ENCODE peak calls at places on chromosomes 7 and 10, in eight cellular contexts. G, P, J, L, I, T, E and U are unnamed samples. For H3K4me1, the result is how much of the 10 kb centered on the place peaks cover.

GRCh38 chr7:87564290-87564963 is 36.3 kb downstream of the ABCB1 start:
- DNase-seq in G (no peak), P (peak), J (no peak), L (no peak), I (no peak), T (peak), E (peak), U (no peak)

GRCh38 chr7:2710256-2710655 is 22.3 kb downstream of the AMZ1 start:
- DNase-seq in G (peak), P (no peak), J (no peak), L (no peak), I (no peak), T (no peak), E (no peak), U (no peak)

GRCh38 chr10:42637648-42638052 is 720 bp downstream of the ZNF33B start:
- DNase-seq in G (no peak), P (no peak), J (no peak), L (no peak), I (no peak), T (no peak), E (peak), U (no peak)

GRCh38 chr7:143295870-143296269 is 7.7 kb downstream of the CASP2 start:
- DNase-seq in G (no peak), P (no peak), J (no peak), L (no peak), I (no peak), T (no peak), E (no peak), U (no peak)

GRCh38 chr7:129376076-129376777 is 58.0 kb upstream of the STRIP2 start:
- DNase-seq in G (no peak), P (peak), J (no peak), L (no peak), I (no peak), T (peak), E (peak), U (no peak)

GRCh38 chr7:7221602-7222038 is 39.3 kb downstream of the C1GALT1 start:
- DNase-seq in G (no peak), P (peak), J (no peak), L (no peak), I (no peak), T (peak), E (no peak), U (no peak)

GRCh38 chr7:38448076-38448475 is 174.6 kb upstream of the TARP start:
- DNase-seq in G (no peak), P (no peak), J (no peak), L (no peak), I (no peak), T (no peak), E (no peak), U (no peak)

GRCh38 chr10:17067549-17068264 is 61.9 kb downstream of the CUBN start:
- DNase-seq in G (no peak), P (no peak), J (no peak), L (no peak), I (no peak), T (no peak), E (no peak), U (no peak)

GRCh38 chr10:3471927-3472704 is 299.5 kb upstream of the PITRM1 start:
- DNase-seq in G (no peak), P (peak), J (no peak), L (no peak), I (no peak), T (no peak), E (peak), U (no peak)

GRCh38 chr7:77242535-77242934 is 42.9 kb upstream of the FGL2 start:
- DNase-seq in G (no peak), P (no peak), J (no peak), L (no peak), I (no peak), T (no peak), E (no peak), U (no peak)

GRCh38 chr7:84675633-84676034 is 481.0 kb upstream of the SEMA3A start:
- DNase-seq in G (no peak), P (no peak), J (no peak), L (no peak), I (no peak), T (no peak), E (peak), U (no peak)

DNA sequence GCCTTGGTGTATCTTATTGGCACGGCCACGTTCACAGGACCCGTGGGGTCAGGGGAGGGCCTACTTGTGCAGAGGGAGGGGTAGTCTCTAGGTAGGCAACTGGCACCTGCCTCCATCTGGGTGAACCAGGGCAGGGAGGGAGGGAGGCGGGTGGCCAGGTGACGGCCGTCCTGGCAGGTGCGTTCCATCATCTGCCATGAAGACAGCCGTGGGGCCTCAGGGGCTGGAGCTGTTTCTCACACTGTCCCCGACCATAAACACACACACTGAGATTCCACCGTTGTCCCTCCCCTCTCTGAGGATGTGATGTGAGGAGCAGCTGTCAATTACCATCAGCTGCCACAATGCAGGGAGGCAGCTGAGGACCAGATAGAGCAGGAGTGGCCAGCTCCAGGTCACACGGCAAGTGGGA is 32.8 kb downstream of the ZMIZ1 start:
- DNase-seq in G (peak), P (no peak), J (no peak), L (no peak), I (no peak), T (no peak), E (no peak), U (no peak)
- H3K4me1 ChIP-seq in G (half or more), P (half or more), J (half or more), L (half or more), I (half or more), T (under half), E (under half), U (half or more)

GRCh38 chr10:77386365-77386764 is 251.2 kb downstream of the KCNMA1 start:
- DNase-seq in G (no peak), P (no peak), J (no peak), L (no peak), I (no peak), T (no peak), E (no peak), U (no peak)
- H3K27ac ChIP-seq in G (no peak), P (no peak), J (peak), L (no peak), I (no peak), T (peak), E (no peak), U (no peak)

GRCh38 chr7:151871189-151871735 is 5.7 kb downstream of the PRKAG2 start:
- DNase-seq in G (peak), P (no peak), J (no peak), L (no peak), I (no peak), T (no peak), E (no peak), U (no peak)
- H3K4me1 ChIP-seq in G (half or more), P (under half), J (under half), L (under half), I (under half), T (under half), E (under half), U (under half)

GRCh38 chr7:73363225-73364005 is 35.5 kb downstream of the FKBP6 start:
- DNase-seq in G (no peak), P (no peak), J (no peak), L (no peak), I (no peak), T (no peak), E (no peak), U (no peak)
- H3K27ac ChIP-seq in G (no peak), P (no peak), J (no peak), L (no peak), I (no peak), T (no peak), E (no peak), U (no peak)

DNA sequence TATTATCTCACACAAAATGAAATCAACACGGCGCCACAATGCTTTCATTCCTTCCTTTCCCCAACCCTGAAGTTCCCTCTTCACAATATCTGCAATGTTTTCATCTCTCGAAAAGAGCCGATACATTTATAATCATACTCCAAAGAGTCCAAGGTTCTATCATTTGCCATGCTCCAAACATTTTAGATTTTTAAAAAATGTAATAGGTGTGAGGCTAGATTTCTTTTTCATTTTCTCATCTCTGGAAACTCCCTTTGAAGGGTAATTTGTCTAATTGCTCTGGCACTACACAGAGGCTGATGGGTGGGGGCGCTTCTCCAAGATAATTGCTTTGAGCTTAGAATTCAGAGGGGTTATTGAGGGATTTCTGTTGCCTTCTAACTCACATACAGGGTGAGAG is 4.9 kb downstream of the DLX5 start:
- DNase-seq in G (no peak), P (no peak), J (no peak), L (no peak), I (no peak), T (no peak), E (no peak), U (no peak)
- H3K4me1 ChIP-seq in G (half or more), P (under half), J (half or more), L (under half), I (under half), T (under half), E (under half), U (under half)